ENCODE peak calls at places on chromosomes 4 and X, in six cellular contexts. V is Calu3, K is PC-3, F is NCI-H345, E is myocyte, A is upper lobe of right lung. O is an unnamed sample.

GRCh38 chr4:107519057-107519456 is 201.0 kb downstream of the PAPSS1 start:
- DNase-seq in E (peak; percentile 65), K (peak; percentile 43), A (no peak), F (no peak), V (peak; percentile 27), O (peak; percentile 14)

GRCh38 chr4:137677851-137678250 is 145.6 kb upstream of the PCDH18 start:
- DNase-seq in V (no peak), E (peak; percentile 53), A (no peak), K (peak; percentile 58), F (no peak), O (peak; percentile 9)

GRCh38 chrX:141341341-141341740 is 99.0 kb upstream of the SPANXC start:
- DNase-seq in F (no peak), K (peak; percentile 87), E (peak; percentile 26), A (no peak), V (no peak), O (peak; percentile 40)

GRCh38 chr4:72442147-72442546 is 126.9 kb downstream of the ADAMTS3 start:
- DNase-seq in E (no peak), A (no peak), V (no peak), K (no peak), F (no peak), O (no peak)

GRCh38 chrX:49228185-49228584 is 5.0 kb downstream of the CACNA1F start:
- DNase-seq in E (no peak), A (no peak), F (no peak), K (no peak), V (no peak), O (no peak)

GRCh38 chr4:24806206-24806990 is 11.0 kb downstream of the SOD3 start:
- DNase-seq in K (no peak), A (no peak), V (no peak), E (no peak), F (no peak), O (no peak)

GRCh38 chrX:37350034-37350365 is 836 bp downstream of the PRRG1 start:
- DNase-seq in F (no peak), V (no peak), A (no peak), K (peak; percentile 39), E (peak; percentile 18), O (no peak)

GRCh38 chr4:791866-792630 is 33.9 kb downstream of the CPLX1 start:
- DNase-seq in A (no peak), K (peak; percentile 14), F (no peak), E (no peak), V (no peak), O (no peak)

GRCh38 chr4:152460488-152460887 is 75.4 kb downstream of the FBXW7 start:
- DNase-seq in K (peak; percentile 41), V (peak; percentile 6), F (no peak), E (peak; percentile 64), A (no peak), O (no peak)

GRCh38 chr4:83340692-83341343 is 6.2 kb upstream of the HPSE start:
- DNase-seq in A (no peak), F (no peak), E (peak; percentile 85), K (no peak), V (no peak), O (no peak)

GRCh38 chrX:48896611-48897011 is 957 bp downstream of the TIMM17B start:
- DNase-seq in K (no peak), A (no peak), F (no peak), E (peak; percentile 36), V (no peak), O (no peak)

GRCh38 chr4:110332483-110332882 is 134.1 kb upstream of the ELOVL6 start:
- DNase-seq in V (no peak), A (no peak), K (no peak), E (no peak), F (no peak), O (no peak)

GRCh38 chr4:24249972-24250371 is 334.4 kb downstream of the DHX15 start:
- DNase-seq in K (no peak), A (no peak), V (no peak), E (no peak), F (no peak), O (no peak)

GRCh38 chrX:134654398-134655012 is 3.8 kb downstream of the PLAC1 start:
- DNase-seq in E (no peak), K (no peak), F (no peak), V (no peak), A (no peak), O (no peak)

GRCh38 chr4:149825336-149825735 is 9.7 kb upstream of the IQCM start:
- DNase-seq in K (peak; percentile 59), F (no peak), E (no peak), A (no peak), V (no peak), O (peak; percentile 58)

GRCh38 chrX:9033586-9033985 is 341 bp downstream of the FAM9B start:
- DNase-seq in A (no peak), F (no peak), V (no peak), E (no peak), K (no peak), O (no peak)

GRCh38 chrX:78800694-78801093 is 53.2 kb downstream of the LPAR4 start:
- DNase-seq in F (no peak), E (no peak), V (no peak), A (no peak), K (no peak), O (no peak)

GRCh38 chr4:188691811-188692210 is 552.6 kb downstream of the TRIML1 start:
- DNase-seq in A (no peak), V (no peak), F (no peak), K (peak; percentile 3), E (no peak), O (peak; percentile 15)